ENCODE peak calls at places on chromosomes 6 and 20, in six cellular contexts. One of them, this sample, is unnamed.

GRCh38 chr6:29967379-29968010 is 25.2 kb downstream of the HLA-A start:
- DNase-seq in aorta: no peak
- DNase-seq in cardiac muscle cell: no peak
- DNase-seq in Peyer's patch: no peak
- DNase-seq in CD4-positive, alpha-beta memory T cell: no peak
- DNase-seq in tibial nerve: no peak
- DNase-seq in this sample: peak; percentile 37

GRCh38 chr6:89859744-89860143 is 30.1 kb downstream of the CASP8AP2 start:
- DNase-seq in tibial nerve: no peak
- DNase-seq in Peyer's patch: no peak
- DNase-seq in aorta: no peak
- DNase-seq in cardiac muscle cell: no peak
- DNase-seq in CD4-positive, alpha-beta memory T cell: no peak
- DNase-seq in this sample: peak; percentile 54

GRCh38 chr6:31407699-31408098 is 4.3 kb downstream of the MICA start:
- DNase-seq in CD4-positive, alpha-beta memory T cell: no peak
- DNase-seq in tibial nerve: no peak
- DNase-seq in Peyer's patch: no peak
- DNase-seq in aorta: no peak
- DNase-seq in cardiac muscle cell: no peak
- DNase-seq in this sample: no peak

GRCh38 chr6:129481706-129482105 is 228.3 kb downstream of the ARHGAP18 start:
- DNase-seq in CD4-positive, alpha-beta memory T cell: no peak
- DNase-seq in tibial nerve: no peak
- DNase-seq in Peyer's patch: no peak
- DNase-seq in aorta: no peak
- DNase-seq in cardiac muscle cell: no peak
- DNase-seq in this sample: no peak

GRCh38 chr6:15663057-15663638 is 320 bp upstream of the DTNBP1 start:
- DNase-seq in tibial nerve: no peak
- DNase-seq in aorta: no peak
- DNase-seq in CD4-positive, alpha-beta memory T cell: no peak
- DNase-seq in cardiac muscle cell: no peak
- DNase-seq in Peyer's patch: no peak
- DNase-seq in this sample: no peak

GRCh38 chr20:32847964-32848363 is 10.8 kb upstream of the EFCAB8 start:
- DNase-seq in CD4-positive, alpha-beta memory T cell: no peak
- DNase-seq in cardiac muscle cell: no peak
- DNase-seq in tibial nerve: no peak
- DNase-seq in aorta: no peak
- DNase-seq in Peyer's patch: no peak
- DNase-seq in this sample: no peak

GRCh38 chr6:15063253-15063853 is 182.5 kb upstream of the JARID2 start:
- DNase-seq in Peyer's patch: peak; percentile 26
- DNase-seq in cardiac muscle cell: no peak
- DNase-seq in aorta: no peak
- DNase-seq in CD4-positive, alpha-beta memory T cell: no peak
- DNase-seq in tibial nerve: no peak
- DNase-seq in this sample: no peak

GRCh38 chr20:53081916-53082863 is 110.0 kb downstream of the TSHZ2 start:
- DNase-seq in tibial nerve: no peak
- DNase-seq in cardiac muscle cell: no peak
- DNase-seq in CD4-positive, alpha-beta memory T cell: no peak
- DNase-seq in aorta: no peak
- DNase-seq in Peyer's patch: no peak
- DNase-seq in this sample: no peak

GRCh38 chr6:41636803-41637178 is 1.5 kb upstream of the MDFI start:
- DNase-seq in CD4-positive, alpha-beta memory T cell: no peak
- DNase-seq in tibial nerve: no peak
- DNase-seq in Peyer's patch: no peak
- DNase-seq in aorta: peak; percentile 83
- DNase-seq in cardiac muscle cell: no peak
- DNase-seq in this sample: no peak

GRCh38 chr6:3726421-3726820 is 25.1 kb downstream of the PXDC1 start:
- DNase-seq in tibial nerve: no peak
- DNase-seq in aorta: no peak
- DNase-seq in Peyer's patch: no peak
- DNase-seq in cardiac muscle cell: no peak
- DNase-seq in CD4-positive, alpha-beta memory T cell: no peak
- DNase-seq in this sample: no peak

GRCh38 chr20:48295445-48295903 is 510.2 kb upstream of the SULF2 start:
- DNase-seq in cardiac muscle cell: peak; percentile 87
- DNase-seq in CD4-positive, alpha-beta memory T cell: no peak
- DNase-seq in aorta: no peak
- DNase-seq in tibial nerve: no peak
- DNase-seq in Peyer's patch: no peak
- DNase-seq in this sample: no peak

GRCh38 chr20:16018881-16019280 is 554.4 kb downstream of the KIF16B start:
- DNase-seq in aorta: no peak
- DNase-seq in CD4-positive, alpha-beta memory T cell: no peak
- DNase-seq in cardiac muscle cell: no peak
- DNase-seq in Peyer's patch: no peak
- DNase-seq in tibial nerve: no peak
- DNase-seq in this sample: no peak

GRCh38 chr20:49325981-49326380 is 48.1 kb upstream of the ZNFX1 start:
- DNase-seq in tibial nerve: no peak
- DNase-seq in Peyer's patch: no peak
- DNase-seq in cardiac muscle cell: no peak
- DNase-seq in CD4-positive, alpha-beta memory T cell: no peak
- DNase-seq in aorta: no peak
- DNase-seq in this sample: no peak

GRCh38 chr6:74369556-74369993 is 673.6 kb downstream of the CD109 start:
- DNase-seq in tibial nerve: no peak
- DNase-seq in Peyer's patch: no peak
- DNase-seq in CD4-positive, alpha-beta memory T cell: no peak
- DNase-seq in cardiac muscle cell: no peak
- DNase-seq in aorta: no peak
- DNase-seq in this sample: no peak

GRCh38 chr6:16486661-16487060 is 248.3 kb downstream of the GMPR start:
- DNase-seq in aorta: no peak
- DNase-seq in cardiac muscle cell: no peak
- DNase-seq in CD4-positive, alpha-beta memory T cell: peak; percentile 34
- DNase-seq in Peyer's patch: peak; percentile 43
- DNase-seq in tibial nerve: no peak
- DNase-seq in this sample: peak; percentile 77

GRCh38 chr20:48684501-48685041 is 143.2 kb downstream of the PREX1 start:
- DNase-seq in tibial nerve: no peak
- DNase-seq in CD4-positive, alpha-beta memory T cell: no peak
- DNase-seq in aorta: peak; percentile 51
- DNase-seq in cardiac muscle cell: no peak
- DNase-seq in Peyer's patch: no peak
- DNase-seq in this sample: no peak

GRCh38 chr6:146281963-146282362 is 253.1 kb downstream of the GRM1 start:
- DNase-seq in Peyer's patch: no peak
- DNase-seq in aorta: no peak
- DNase-seq in tibial nerve: no peak
- DNase-seq in CD4-positive, alpha-beta memory T cell: no peak
- DNase-seq in cardiac muscle cell: no peak
- DNase-seq in this sample: no peak

GRCh38 chr6:20400476-20401402 is 940 bp upstream of the E2F3 start:
- DNase-seq in Peyer's patch: peak; percentile 50
- DNase-seq in cardiac muscle cell: peak; percentile 81
- DNase-seq in aorta: peak; percentile 82
- DNase-seq in tibial nerve: peak; percentile 20
- DNase-seq in CD4-positive, alpha-beta memory T cell: peak; percentile 32
- DNase-seq in this sample: peak; percentile 13

GRCh38 chr6:65999288-65999791 is 292.3 kb upstream of the EYS start:
- DNase-seq in tibial nerve: no peak
- DNase-seq in Peyer's patch: no peak
- DNase-seq in cardiac muscle cell: no peak
- DNase-seq in aorta: no peak
- DNase-seq in CD4-positive, alpha-beta memory T cell: no peak
- DNase-seq in this sample: no peak

GRCh38 chr20:4261333-4262284 is 246.3 kb upstream of the RNF24 start:
- DNase-seq in cardiac muscle cell: no peak
- DNase-seq in aorta: no peak
- DNase-seq in Peyer's patch: no peak
- DNase-seq in CD4-positive, alpha-beta memory T cell: no peak
- DNase-seq in tibial nerve: no peak
- DNase-seq in this sample: no peak

GRCh38 chr6:161462148-161462547 is 188.3 kb upstream of the AGPAT4 start:
- DNase-seq in tibial nerve: no peak
- DNase-seq in aorta: no peak
- DNase-seq in Peyer's patch: no peak
- DNase-seq in cardiac muscle cell: no peak
- DNase-seq in CD4-positive, alpha-beta memory T cell: no peak
- DNase-seq in this sample: no peak

GRCh38 chr20:38139919-38140753 is 24.9 kb downstream of the TGM2 start:
- DNase-seq in aorta: peak; percentile 65
- DNase-seq in Peyer's patch: no peak
- DNase-seq in tibial nerve: no peak
- DNase-seq in CD4-positive, alpha-beta memory T cell: no peak
- DNase-seq in cardiac muscle cell: no peak
- DNase-seq in this sample: no peak

GRCh38 chr20:23084845-23085355 is 1.2 kb downstream of the CD93 start:
- DNase-seq in Peyer's patch: no peak
- DNase-seq in cardiac muscle cell: no peak
- DNase-seq in CD4-positive, alpha-beta memory T cell: no peak
- DNase-seq in aorta: peak; percentile 73
- DNase-seq in tibial nerve: no peak
- DNase-seq in this sample: no peak

GRCh38 chr20:48164034-48164433 is 378.8 kb upstream of the SULF2 start:
- DNase-seq in aorta: no peak
- DNase-seq in Peyer's patch: no peak
- DNase-seq in cardiac muscle cell: no peak
- DNase-seq in CD4-positive, alpha-beta memory T cell: no peak
- DNase-seq in tibial nerve: no peak
- DNase-seq in this sample: no peak

GRCh38 chr6:16332175-16332542 is 93.8 kb downstream of the GMPR start:
- DNase-seq in tibial nerve: peak; percentile 67
- DNase-seq in Peyer's patch: peak; percentile 78
- DNase-seq in CD4-positive, alpha-beta memory T cell: peak; percentile 78
- DNase-seq in cardiac muscle cell: peak; percentile 92
- DNase-seq in aorta: peak; percentile 85
- DNase-seq in this sample: peak; percentile 71

GRCh38 chr6:22929228-22929627 is 359.9 kb downstream of the HDGFL1 start:
- DNase-seq in aorta: no peak
- DNase-seq in tibial nerve: no peak
- DNase-seq in CD4-positive, alpha-beta memory T cell: no peak
- DNase-seq in Peyer's patch: no peak
- DNase-seq in cardiac muscle cell: no peak
- DNase-seq in this sample: no peak

GRCh38 chr6:88922775-88923548 is 40.5 kb downstream of the RNGTT start:
- DNase-seq in Peyer's patch: no peak
- DNase-seq in aorta: no peak
- DNase-seq in cardiac muscle cell: no peak
- DNase-seq in CD4-positive, alpha-beta memory T cell: no peak
- DNase-seq in tibial nerve: no peak
- DNase-seq in this sample: no peak

GRCh38 chr6:108484016-108484415 is 76.7 kb upstream of the FOXO3 start:
- DNase-seq in tibial nerve: no peak
- DNase-seq in Peyer's patch: no peak
- DNase-seq in cardiac muscle cell: no peak
- DNase-seq in aorta: no peak
- DNase-seq in CD4-positive, alpha-beta memory T cell: no peak
- DNase-seq in this sample: no peak

DNA sequence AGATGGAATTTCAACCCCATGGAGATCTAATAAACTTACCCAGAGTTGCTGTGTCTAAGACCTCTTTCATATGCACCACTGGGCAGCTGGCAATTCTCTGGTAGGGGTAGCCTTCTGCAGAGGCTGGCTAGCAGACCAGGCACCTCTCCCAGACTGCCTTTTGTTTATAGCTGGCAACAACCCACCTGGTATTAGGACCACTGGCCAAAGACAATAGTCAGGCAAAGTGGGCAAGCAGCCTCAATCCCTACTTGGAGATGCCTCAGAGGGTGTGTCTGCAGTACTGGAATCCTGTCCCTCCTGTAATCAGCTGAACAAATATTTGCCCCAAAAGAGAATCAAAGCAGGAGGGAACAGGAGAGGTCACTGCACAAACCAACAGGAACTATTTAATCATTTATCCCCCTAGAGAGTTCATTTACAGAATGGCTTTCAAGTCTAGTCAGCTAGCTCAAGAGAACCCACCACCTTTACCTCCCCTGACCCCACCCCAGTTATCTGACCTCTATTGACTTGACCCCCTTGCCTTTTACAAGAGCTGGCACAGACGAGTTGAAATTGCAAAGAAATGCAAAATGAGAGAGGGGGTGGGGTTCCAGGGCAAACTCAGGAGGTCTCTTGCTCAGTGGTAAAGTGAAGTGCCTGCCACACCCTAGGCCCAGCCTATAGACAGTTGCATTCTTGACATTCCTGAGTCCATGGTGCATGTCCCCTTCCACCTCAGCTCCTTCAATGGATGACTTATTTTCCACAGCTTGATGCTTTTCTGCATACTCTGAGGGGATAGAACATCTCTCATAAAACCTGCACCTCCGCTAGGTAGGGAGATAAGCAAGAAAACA is 2.8 kb downstream of the BCL2L1 start:
- DNase-seq in aorta: no peak
- DNase-seq in tibial nerve: no peak
- DNase-seq in Peyer's patch: no peak
- DNase-seq in CD4-positive, alpha-beta memory T cell: no peak
- DNase-seq in cardiac muscle cell: no peak
- DNase-seq in this sample: no peak
- H3K4me3 ChIP-seq in aorta: peak overlapping the region; percentile 94
- H3K4me3 ChIP-seq in tibial nerve: peak overlapping the region; percentile 75
- H3K4me3 ChIP-seq in Peyer's patch: peak overlapping the region; percentile 75
- H3K4me3 ChIP-seq in CD4-positive, alpha-beta memory T cell: peak overlapping the region; percentile 92
- H3K4me3 ChIP-seq in cardiac muscle cell: no peak overlapping the region
- H3K4me3 ChIP-seq in this sample: peak overlapping the region; percentile 96

GRCh38 chr20:31414381-31414780 is 8.4 kb upstream of the DEFB121 start:
- DNase-seq in aorta: no peak
- DNase-seq in CD4-positive, alpha-beta memory T cell: no peak
- DNase-seq in cardiac muscle cell: no peak
- DNase-seq in tibial nerve: no peak
- DNase-seq in Peyer's patch: no peak
- DNase-seq in this sample: no peak
- H3K9me3 ChIP-seq in aorta: no peaks in the 10 kb centered on the region
- H3K9me3 ChIP-seq in CD4-positive, alpha-beta memory T cell: no peaks in the 10 kb centered on the region
- H3K9me3 ChIP-seq in cardiac muscle cell: no peaks in the 10 kb centered on the region
- H3K9me3 ChIP-seq in tibial nerve: no peaks in the 10 kb centered on the region
- H3K9me3 ChIP-seq in Peyer's patch: no peaks in the 10 kb centered on the region
- H3K9me3 ChIP-seq in this sample: no peaks in the 10 kb centered on the region

GRCh38 chr6:54074109-54074508 is 37.1 kb upstream of the MLIP start:
- DNase-seq in Peyer's patch: no peak
- DNase-seq in tibial nerve: no peak
- DNase-seq in aorta: no peak
- DNase-seq in CD4-positive, alpha-beta memory T cell: no peak
- DNase-seq in cardiac muscle cell: no peak
- DNase-seq in this sample: no peak
- H3K4me3 ChIP-seq in Peyer's patch: no peak overlapping the region
- H3K4me3 ChIP-seq in tibial nerve: no peak overlapping the region
- H3K4me3 ChIP-seq in aorta: no peak overlapping the region
- H3K4me3 ChIP-seq in CD4-positive, alpha-beta memory T cell: no peak overlapping the region
- H3K4me3 ChIP-seq in cardiac muscle cell: no peak overlapping the region
- H3K4me3 ChIP-seq in this sample: no peak overlapping the region

GRCh38 chr6:159541296-159541695 is 151.7 kb downstream of the SOD2 start:
- DNase-seq in CD4-positive, alpha-beta memory T cell: no peak
- DNase-seq in Peyer's patch: no peak
- DNase-seq in aorta: no peak
- DNase-seq in cardiac muscle cell: no peak
- DNase-seq in tibial nerve: no peak
- DNase-seq in this sample: no peak
- H3K9me3 ChIP-seq in CD4-positive, alpha-beta memory T cell: no peaks in the 10 kb centered on the region
- H3K9me3 ChIP-seq in Peyer's patch: no peaks in the 10 kb centered on the region
- H3K9me3 ChIP-seq in aorta: no peaks in the 10 kb centered on the region
- H3K9me3 ChIP-seq in cardiac muscle cell: no peaks in the 10 kb centered on the region
- H3K9me3 ChIP-seq in tibial nerve: no peaks in the 10 kb centered on the region
- H3K9me3 ChIP-seq in this sample: no peaks in the 10 kb centered on the region

GRCh38 chr6:81293896-81294295 is 458.6 kb downstream of the TENT5A start:
- DNase-seq in Peyer's patch: no peak
- DNase-seq in cardiac muscle cell: peak; percentile 15
- DNase-seq in CD4-positive, alpha-beta memory T cell: no peak
- DNase-seq in aorta: no peak
- DNase-seq in tibial nerve: no peak
- DNase-seq in this sample: no peak
- H3K4me3 ChIP-seq in Peyer's patch: no peak overlapping the region
- H3K4me3 ChIP-seq in cardiac muscle cell: no peak overlapping the region
- H3K4me3 ChIP-seq in CD4-positive, alpha-beta memory T cell: no peak overlapping the region
- H3K4me3 ChIP-seq in aorta: no peak overlapping the region
- H3K4me3 ChIP-seq in tibial nerve: no peak overlapping the region
- H3K4me3 ChIP-seq in this sample: no peak overlapping the region

This sample was measured in CD4-positive, CD25-positive, alpha-beta regulatory T cell.